ENCODE peak calls at places on chromosome 12, in four cellular contexts. One of them, this sample, is unnamed.

GRCh38 chr12:1834186-1834925 is 14.0 kb downstream of the LRTM2 start:
- DNase-seq in IMR-90: no peak
- DNase-seq in naive thymus-derived CD8-positive, alpha-beta T cell: no peak
- DNase-seq in stimulated activated CD8-positive, alpha-beta memory T cell treated with anti-CD3 and anti-CD28 coated beads, Interleukin-4, amount 100 ng/mL, for 24 hours: no peak
- DNase-seq in this sample: no peak

GRCh38 chr12:49121047-49121696 is 10.0 kb downstream of the TUBA1B start:
- DNase-seq in naive thymus-derived CD8-positive, alpha-beta T cell: no peak
- DNase-seq in stimulated activated CD8-positive, alpha-beta memory T cell treated with anti-CD3 and anti-CD28 coated beads, Interleukin-4, amount 100 ng/mL, for 24 hours: no peak
- DNase-seq in IMR-90: peak; percentile 71
- DNase-seq in this sample: no peak

GRCh38 chr12:85829391-85829790 is 6.8 kb downstream of the RASSF9 start:
- DNase-seq in IMR-90: peak; percentile 46
- DNase-seq in naive thymus-derived CD8-positive, alpha-beta T cell: no peak
- DNase-seq in stimulated activated CD8-positive, alpha-beta memory T cell treated with anti-CD3 and anti-CD28 coated beads, Interleukin-4, amount 100 ng/mL, for 24 hours: no peak
- DNase-seq in this sample: no peak

GRCh38 chr12:52246720-52247621 is 13.9 kb downstream of the KRT7 start:
- DNase-seq in IMR-90: no peak
- DNase-seq in naive thymus-derived CD8-positive, alpha-beta T cell: no peak
- DNase-seq in stimulated activated CD8-positive, alpha-beta memory T cell treated with anti-CD3 and anti-CD28 coated beads, Interleukin-4, amount 100 ng/mL, for 24 hours: no peak
- DNase-seq in this sample: no peak

GRCh38 chr12:65170245-65170881 is 980 bp downstream of the LEMD3 start:
- DNase-seq in naive thymus-derived CD8-positive, alpha-beta T cell: peak; percentile 46
- DNase-seq in IMR-90: peak; percentile 38
- DNase-seq in stimulated activated CD8-positive, alpha-beta memory T cell treated with anti-CD3 and anti-CD28 coated beads, Interleukin-4, amount 100 ng/mL, for 24 hours: peak; percentile 38
- DNase-seq in this sample: peak; percentile 42

GRCh38 chr12:62720661-62721330 is 214.2 kb downstream of the PPM1H start:
- DNase-seq in naive thymus-derived CD8-positive, alpha-beta T cell: no peak
- DNase-seq in IMR-90: peak; percentile 83
- DNase-seq in stimulated activated CD8-positive, alpha-beta memory T cell treated with anti-CD3 and anti-CD28 coated beads, Interleukin-4, amount 100 ng/mL, for 24 hours: no peak
- DNase-seq in this sample: no peak

GRCh38 chr12:10641735-10642500 is 28.5 kb upstream of the MAGOHB start:
- DNase-seq in naive thymus-derived CD8-positive, alpha-beta T cell: no peak
- DNase-seq in IMR-90: peak; percentile 73
- DNase-seq in stimulated activated CD8-positive, alpha-beta memory T cell treated with anti-CD3 and anti-CD28 coated beads, Interleukin-4, amount 100 ng/mL, for 24 hours: no peak
- DNase-seq in this sample: no peak

GRCh38 chr12:59763835-59764234 is 168.0 kb downstream of the SLC16A7 start:
- DNase-seq in stimulated activated CD8-positive, alpha-beta memory T cell treated with anti-CD3 and anti-CD28 coated beads, Interleukin-4, amount 100 ng/mL, for 24 hours: no peak
- DNase-seq in naive thymus-derived CD8-positive, alpha-beta T cell: no peak
- DNase-seq in IMR-90: no peak
- DNase-seq in this sample: no peak

GRCh38 chr12:116366456-116366776 is 88.9 kb upstream of the MED13L start:
- DNase-seq in stimulated activated CD8-positive, alpha-beta memory T cell treated with anti-CD3 and anti-CD28 coated beads, Interleukin-4, amount 100 ng/mL, for 24 hours: no peak
- DNase-seq in IMR-90: no peak
- DNase-seq in naive thymus-derived CD8-positive, alpha-beta T cell: no peak
- DNase-seq in this sample: no peak

GRCh38 chr12:65300679-65301349 is 22.3 kb downstream of the MSRB3 start:
- DNase-seq in stimulated activated CD8-positive, alpha-beta memory T cell treated with anti-CD3 and anti-CD28 coated beads, Interleukin-4, amount 100 ng/mL, for 24 hours: no peak
- DNase-seq in naive thymus-derived CD8-positive, alpha-beta T cell: no peak
- DNase-seq in IMR-90: peak; percentile 33
- DNase-seq in this sample: no peak

GRCh38 chr12:59973515-59973914 is 377.7 kb downstream of the SLC16A7 start:
- DNase-seq in stimulated activated CD8-positive, alpha-beta memory T cell treated with anti-CD3 and anti-CD28 coated beads, Interleukin-4, amount 100 ng/mL, for 24 hours: no peak
- DNase-seq in naive thymus-derived CD8-positive, alpha-beta T cell: no peak
- DNase-seq in IMR-90: peak; percentile 75
- DNase-seq in this sample: no peak

GRCh38 chr12:26402648-26403047 is 207.3 kb downstream of the SSPN start:
- DNase-seq in stimulated activated CD8-positive, alpha-beta memory T cell treated with anti-CD3 and anti-CD28 coated beads, Interleukin-4, amount 100 ng/mL, for 24 hours: no peak
- DNase-seq in IMR-90: no peak
- DNase-seq in naive thymus-derived CD8-positive, alpha-beta T cell: no peak
- DNase-seq in this sample: no peak

GRCh38 chr12:3748620-3749019 is 4.3 kb downstream of the CRACR2A start:
- DNase-seq in IMR-90: no peak
- DNase-seq in stimulated activated CD8-positive, alpha-beta memory T cell treated with anti-CD3 and anti-CD28 coated beads, Interleukin-4, amount 100 ng/mL, for 24 hours: no peak
- DNase-seq in naive thymus-derived CD8-positive, alpha-beta T cell: no peak
- DNase-seq in this sample: no peak

GRCh38 chr12:6938353-6939186 is 5.0 kb upstream of the RNU7-1 start:
- DNase-seq in stimulated activated CD8-positive, alpha-beta memory T cell treated with anti-CD3 and anti-CD28 coated beads, Interleukin-4, amount 100 ng/mL, for 24 hours: no peak
- DNase-seq in naive thymus-derived CD8-positive, alpha-beta T cell: no peak
- DNase-seq in IMR-90: no peak
- DNase-seq in this sample: no peak

GRCh38 chr12:115949675-115950074 is 327.8 kb downstream of the MED13L start:
- DNase-seq in naive thymus-derived CD8-positive, alpha-beta T cell: no peak
- DNase-seq in stimulated activated CD8-positive, alpha-beta memory T cell treated with anti-CD3 and anti-CD28 coated beads, Interleukin-4, amount 100 ng/mL, for 24 hours: no peak
- DNase-seq in IMR-90: no peak
- DNase-seq in this sample: no peak

GRCh38 chr12:101243074-101243473 is 33.0 kb upstream of the SLC5A8 start:
- DNase-seq in naive thymus-derived CD8-positive, alpha-beta T cell: no peak
- DNase-seq in IMR-90: no peak
- DNase-seq in stimulated activated CD8-positive, alpha-beta memory T cell treated with anti-CD3 and anti-CD28 coated beads, Interleukin-4, amount 100 ng/mL, for 24 hours: no peak
- DNase-seq in this sample: no peak

GRCh38 chr12:132588821-132589669 is 21.3 kb downstream of the LRCOL1 start:
- DNase-seq in naive thymus-derived CD8-positive, alpha-beta T cell: no peak
- DNase-seq in IMR-90: peak; percentile 8
- DNase-seq in stimulated activated CD8-positive, alpha-beta memory T cell treated with anti-CD3 and anti-CD28 coated beads, Interleukin-4, amount 100 ng/mL, for 24 hours: no peak
- DNase-seq in this sample: no peak

GRCh38 chr12:121823101-121823726 is 19.4 kb downstream of the SETD1B start:
- DNase-seq in naive thymus-derived CD8-positive, alpha-beta T cell: no peak
- DNase-seq in IMR-90: no peak
- DNase-seq in stimulated activated CD8-positive, alpha-beta memory T cell treated with anti-CD3 and anti-CD28 coated beads, Interleukin-4, amount 100 ng/mL, for 24 hours: no peak
- DNase-seq in this sample: no peak

GRCh38 chr12:52023976-52024688 is 17.4 kb downstream of the TAMALIN start:
- DNase-seq in naive thymus-derived CD8-positive, alpha-beta T cell: no peak
- DNase-seq in IMR-90: no peak
- DNase-seq in stimulated activated CD8-positive, alpha-beta memory T cell treated with anti-CD3 and anti-CD28 coated beads, Interleukin-4, amount 100 ng/mL, for 24 hours: no peak
- DNase-seq in this sample: no peak

GRCh38 chr12:102216086-102216691 is 18.6 kb upstream of the PMCH start:
- DNase-seq in naive thymus-derived CD8-positive, alpha-beta T cell: no peak
- DNase-seq in IMR-90: peak; percentile 83
- DNase-seq in stimulated activated CD8-positive, alpha-beta memory T cell treated with anti-CD3 and anti-CD28 coated beads, Interleukin-4, amount 100 ng/mL, for 24 hours: no peak
- DNase-seq in this sample: no peak

GRCh38 chr12:14567311-14568195 is at the start of gene PLBD1:
- DNase-seq in naive thymus-derived CD8-positive, alpha-beta T cell: no peak
- DNase-seq in IMR-90: no peak
- DNase-seq in stimulated activated CD8-positive, alpha-beta memory T cell treated with anti-CD3 and anti-CD28 coated beads, Interleukin-4, amount 100 ng/mL, for 24 hours: no peak
- DNase-seq in this sample: peak; percentile 3

GRCh38 chr12:4242595-4242994 is 31.0 kb upstream of the CCND2 start:
- DNase-seq in IMR-90: no peak
- DNase-seq in naive thymus-derived CD8-positive, alpha-beta T cell: no peak
- DNase-seq in stimulated activated CD8-positive, alpha-beta memory T cell treated with anti-CD3 and anti-CD28 coated beads, Interleukin-4, amount 100 ng/mL, for 24 hours: no peak
- DNase-seq in this sample: peak; percentile 35

GRCh38 chr12:27460471-27460978 is 14.0 kb downstream of the SMCO2 start:
- DNase-seq in naive thymus-derived CD8-positive, alpha-beta T cell: no peak
- DNase-seq in IMR-90: peak; percentile 38
- DNase-seq in stimulated activated CD8-positive, alpha-beta memory T cell treated with anti-CD3 and anti-CD28 coated beads, Interleukin-4, amount 100 ng/mL, for 24 hours: no peak
- DNase-seq in this sample: no peak

GRCh38 chr12:72093930-72094329 is 155.3 kb downstream of the TPH2 start:
- DNase-seq in IMR-90: no peak
- DNase-seq in naive thymus-derived CD8-positive, alpha-beta T cell: no peak
- DNase-seq in stimulated activated CD8-positive, alpha-beta memory T cell treated with anti-CD3 and anti-CD28 coated beads, Interleukin-4, amount 100 ng/mL, for 24 hours: no peak
- DNase-seq in this sample: no peak

GRCh38 chr12:47080725-47081502 is 1.2 kb upstream of the AMIGO2 start:
- DNase-seq in IMR-90: peak; percentile 50
- DNase-seq in stimulated activated CD8-positive, alpha-beta memory T cell treated with anti-CD3 and anti-CD28 coated beads, Interleukin-4, amount 100 ng/mL, for 24 hours: peak; percentile 42
- DNase-seq in naive thymus-derived CD8-positive, alpha-beta T cell: peak; percentile 22
- DNase-seq in this sample: no peak